ENCODE peak calls at places on chromosomes 13 and 19, in four cellular contexts. D, J, Y and E are unnamed samples.

GRCh38 chr19:3740431-3740830 is 21.1 kb downstream of the APBA3 start:
- DNase-seq in Y (no peak), D (no peak), J (no peak), E (no peak)

GRCh38 chr13:110216403-110217041 is 90.4 kb downstream of the COL4A1 start:
- DNase-seq in Y (peak; percentile 65), D (peak; percentile 78), J (no peak), E (no peak)

GRCh38 chr13:87355451-87355850 is 315.7 kb upstream of the SLITRK5 start:
- DNase-seq in J (no peak), D (no peak), Y (no peak), E (no peak)

GRCh38 chr13:54433511-54434206 is 1405.0 kb downstream of the OLFM4 start:
- DNase-seq in D (no peak), Y (no peak), J (no peak), E (no peak)

GRCh38 chr13:30341815-30342570 is 34.6 kb upstream of the KATNAL1 start:
- DNase-seq in Y (peak; percentile 71), D (peak; percentile 94), J (no peak), E (peak; percentile 44)

GRCh38 chr19:23991170-23991569 is 76.5 kb downstream of the ZNF726 start:
- DNase-seq in J (no peak), Y (peak; percentile 60), D (no peak), E (peak; percentile 9)

GRCh38 chr13:106493569-106493968 is 41.9 kb downstream of the EFNB2 start:
- DNase-seq in Y (no peak), J (no peak), D (no peak), E (no peak)

GRCh38 chr19:32265991-32266390 is 79.4 kb upstream of the ZNF507 start:
- DNase-seq in D (no peak), Y (no peak), J (no peak), E (no peak)

GRCh38 chr19:35073516-35073915 is 32.0 kb downstream of the HPN start:
- DNase-seq in Y (no peak), J (no peak), D (no peak), E (no peak)

GRCh38 chr13:48838193-48839000 is 137.3 kb upstream of the FNDC3A start:
- DNase-seq in D (peak; percentile 82), Y (peak; percentile 76), J (no peak), E (no peak)

GRCh38 chr13:108859202-108860012 is 230.0 kb downstream of the MYO16 start:
- DNase-seq in J (no peak), Y (no peak), D (peak; percentile 92), E (no peak)

GRCh38 chr19:47863514-47863936 is 4.5 kb downstream of the TPRX2 start:
- DNase-seq in J (peak; percentile 93), Y (peak; percentile 65), D (peak; percentile 55), E (peak; percentile 5)

GRCh38 chr13:38954844-38955243 is 35.8 kb downstream of the STOML3 start:
- DNase-seq in J (peak; percentile 11), D (no peak), Y (no peak), E (no peak)

GRCh38 chr19:51505904-51506303 is 4.3 kb upstream of the SIGLEC12 start:
- DNase-seq in D (no peak), Y (no peak), J (no peak), E (no peak)

GRCh38 chr19:29666634-29667389 is 1.6 kb downstream of the PLEKHF1 start:
- DNase-seq in J (no peak), Y (peak; percentile 73), D (peak; percentile 64), E (no peak)

GRCh38 chr13:77767413-77767812 is 69.9 kb downstream of the SLAIN1 start:
- DNase-seq in Y (no peak), D (no peak), J (no peak), E (no peak)

GRCh38 chr13:59743195-59743594 is 420.5 kb downstream of the DIAPH3 start:
- DNase-seq in J (no peak), D (peak; percentile 1), Y (no peak), E (no peak)

GRCh38 chr19:43310221-43310620 is 40.9 kb upstream of the PSG9 start:
- DNase-seq in D (no peak), Y (no peak), J (no peak), E (no peak)
- H3K9me1 ChIP-seq in D (no peaks in the 10 kb centered on the region), Y (no peaks in the 10 kb centered on the region), J (no peaks in the 10 kb centered on the region), E (no peaks in the 10 kb centered on the region)

DNA sequence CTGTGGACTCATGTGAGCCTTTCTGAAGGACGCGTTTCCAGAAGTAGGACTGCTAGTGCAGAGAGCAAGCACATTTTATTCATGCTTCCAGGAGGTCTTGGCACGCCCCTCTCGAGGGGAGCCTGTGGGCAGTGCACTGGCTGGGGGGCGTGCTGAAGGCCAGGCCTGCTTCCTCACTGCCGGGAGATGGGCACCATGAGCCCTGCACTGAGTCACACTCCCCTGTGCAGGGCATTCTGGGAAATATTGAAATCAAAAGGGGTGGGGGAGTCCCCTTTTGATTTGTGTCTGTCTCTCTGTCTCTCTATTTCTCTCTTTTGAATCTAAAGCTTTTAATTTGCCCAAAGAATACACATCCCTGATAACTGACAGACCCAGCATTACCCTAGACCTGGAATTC is 34.0 kb downstream of the DPF1 start:
- DNase-seq in Y (peak; percentile 24), D (no peak), J (peak; percentile 45), E (no peak)
- H3K27ac ChIP-seq in Y (no peak overlapping the region), D (no peak overlapping the region), J (no peak overlapping the region), E (no peak overlapping the region)

GRCh38 chr13:40063278-40063698 is 407.8 kb downstream of the COG6 start:
- DNase-seq in D (no peak), J (no peak), Y (no peak), E (no peak)
- H3K4me2 ChIP-seq in D (no peak overlapping the region), J (no peak overlapping the region), Y (no peak overlapping the region), E (no peak overlapping the region)

GRCh38 chr19:46355991-46356669 is 9.2 kb downstream of the PPP5C start:
- DNase-seq in Y (no peak), J (no peak), D (no peak), E (no peak)
- H3K9me1 ChIP-seq in Y (no peaks in the 10 kb centered on the region), J (no peaks in the 10 kb centered on the region), D (peaks cover 23% of the 10 kb centered on the region), E (peaks cover 10% of the 10 kb centered on the region)

DNA sequence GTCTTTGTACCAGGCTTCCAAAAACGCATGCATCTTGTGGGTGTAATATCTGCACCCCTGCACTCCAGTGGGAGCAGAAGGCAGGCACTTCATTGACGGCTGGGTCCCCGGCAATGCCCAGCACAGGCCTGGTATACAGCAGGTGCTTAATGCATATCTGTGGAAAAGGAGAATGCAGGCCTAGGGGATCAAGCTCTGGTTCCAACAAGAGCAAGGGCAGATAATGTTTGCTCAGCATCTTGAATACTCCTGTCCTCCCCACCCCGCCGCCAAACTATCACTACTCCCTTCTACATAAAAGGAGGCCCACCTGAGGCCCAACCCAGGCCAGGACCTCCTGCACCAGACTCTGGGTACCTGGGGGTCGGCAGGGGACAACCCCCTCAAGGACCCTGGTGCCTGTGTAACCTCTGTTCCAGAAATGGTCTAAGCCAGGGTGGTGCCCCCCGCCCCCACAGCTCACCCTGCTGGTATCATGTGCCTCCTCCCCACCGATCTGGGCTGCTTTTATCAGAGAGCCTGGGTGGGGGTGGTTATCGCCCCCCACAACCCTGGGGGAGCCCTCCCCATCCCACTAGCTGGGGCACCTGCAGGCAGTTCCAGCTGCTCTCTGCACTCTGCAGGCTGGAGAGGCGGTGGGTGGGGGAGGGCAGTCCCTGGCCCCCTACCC is 4.8 kb downstream of the KLF16 start:
- DNase-seq in J (no peak), Y (no peak), D (no peak), E (no peak)
- H3K27ac ChIP-seq in J (peak overlapping the region; percentile 90), Y (no peak overlapping the region), D (no peak overlapping the region), E (no peak overlapping the region)

GRCh38 chr19:15123900-15124299 is 16.7 kb downstream of the SYDE1 start:
- DNase-seq in Y (no peak), D (no peak), J (no peak), E (no peak)

GRCh38 chr19:15124572-15125231 is 17.5 kb downstream of the SYDE1 start:
- DNase-seq in D (no peak), J (no peak), Y (no peak), E (no peak)

GRCh38 chr19:15125232-15126067 is 18.2 kb downstream of the SYDE1 start:
- DNase-seq in J (peak; percentile 98), Y (peak; percentile 98), D (peak; percentile 95), E (peak; percentile 90)

GRCh38 chr19:15128162-15128770 is 21.1 kb downstream of the SYDE1 start:
- DNase-seq in D (peak; percentile 67), Y (no peak), J (no peak), E (no peak)

DNA sequence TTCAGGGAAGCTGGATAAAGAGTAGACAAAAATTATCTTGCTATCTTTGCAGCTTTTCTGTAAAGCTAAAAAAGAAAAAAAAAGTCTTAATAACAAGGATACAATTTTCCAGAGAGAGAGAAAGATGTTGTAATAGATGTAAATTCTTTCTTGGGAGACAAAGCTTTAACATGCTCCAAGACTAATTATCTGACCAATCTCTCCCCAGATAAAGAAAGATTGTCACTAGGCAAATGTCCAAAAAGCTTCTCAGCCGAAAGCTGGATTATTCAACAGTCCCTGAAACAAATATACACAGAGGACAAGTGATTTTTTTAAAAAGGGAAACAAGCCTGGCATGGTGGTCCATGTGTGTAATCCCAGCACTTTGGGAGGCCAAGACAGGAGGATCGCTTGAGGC is 19.3 kb downstream of the SYDE1 start:
- DNase-seq in Y (no peak), D (no peak), J (no peak), E (no peak)
- H3K4me2 ChIP-seq in Y (no peak overlapping the region), D (no peak overlapping the region), J (peak overlapping the region; percentile 92), E (peak overlapping the region; percentile 89)

GRCh38 chr13:26460652-26461051 is 96.8 kb upstream of the WASF3 start:
- DNase-seq in J (no peak), D (peak; percentile 84), Y (no peak), E (no peak)
- H3K9me1 ChIP-seq in J (no peaks in the 10 kb centered on the region), D (no peaks in the 10 kb centered on the region), Y (no peaks in the 10 kb centered on the region), E (no peaks in the 10 kb centered on the region)

GRCh38 chr19:18119243-18120105 is 21.9 kb downstream of the MAST3 start:
- DNase-seq in J (no peak), Y (no peak), D (no peak), E (no peak)
- H3K27ac ChIP-seq in J (no peak overlapping the region), Y (no peak overlapping the region), D (no peak overlapping the region), E (no peak overlapping the region)

GRCh38 chr19:41000310-41000737 is 9.2 kb downstream of the CYP2B6 start:
- DNase-seq in J (no peak), Y (no peak), D (no peak), E (no peak)
- H3K4me2 ChIP-seq in J (no peak overlapping the region), Y (no peak overlapping the region), D (no peak overlapping the region), E (no peak overlapping the region)